ENCODE peak calls at places on chromosomes 4 and X, in five cellular contexts. D is activated naive CD4-positive, alpha-beta T cell treated with anti-CD3 and anti-CD28 coated beads for 36 hours; U is T-cell; K is NCI-H187; P is stimulated activated CD8-positive, alpha-beta memory T cell treated with anti-CD3 and anti-CD28 coated beads, Interleukin-4, amount 100 ng/mL, for 1 hour. V is an unnamed sample.

GRCh38 chrX:18935893-18936292 is 48.0 kb downstream of the PHKA2 start:
- DNase-seq in D (no peak), P (no peak), U (no peak), K (no peak), V (peak)

GRCh38 chrX:108312938-108313337 is 125.3 kb downstream of the COL4A6 start:
- DNase-seq in K (peak), P (no peak), D (no peak), U (no peak), V (peak)

GRCh38 chrX:12360991-12361598 is 222.8 kb downstream of the FRMPD4 start:
- DNase-seq in P (no peak), K (no peak), U (no peak), D (no peak), V (no peak)

GRCh38 chr4:149605601-149606378 is 209.9 kb downstream of the IQCM start:
- DNase-seq in K (no peak), U (no peak), D (no peak), P (no peak), V (no peak)

GRCh38 chr4:6960154-6960553 is 50.5 kb downstream of the TBC1D14 start:
- DNase-seq in U (no peak), D (no peak), P (no peak), K (no peak), V (no peak)

GRCh38 chr4:139935911-139936310 is 218.1 kb downstream of the MAML3 start:
- DNase-seq in K (no peak), D (no peak), U (no peak), P (no peak), V (no peak)

GRCh38 chr4:168854216-168854921 is 155.7 kb downstream of the CBR4 start:
- DNase-seq in D (no peak), U (no peak), P (no peak), K (no peak), V (no peak)

GRCh38 chr4:88143504-88143903 is 14.9 kb downstream of the ABCG2 start:
- DNase-seq in D (no peak), K (no peak), U (no peak), P (no peak), V (no peak)

GRCh38 chrX:41558531-41558930 is 111.4 kb downstream of the NYX start:
- DNase-seq in K (no peak), D (peak), U (no peak), P (no peak), V (no peak)

GRCh38 chr4:54945838-54946237 is 179.6 kb downstream of the KDR start:
- DNase-seq in P (no peak), U (no peak), K (no peak), D (peak), V (no peak)

GRCh38 chr4:38568768-38569167 is 95.2 kb upstream of the KLF3 start:
- DNase-seq in K (no peak), D (no peak), P (no peak), U (no peak), V (no peak)

GRCh38 chr4:142809559-142809958 is 36.5 kb downstream of the INPP4B start:
- DNase-seq in U (no peak), K (no peak), P (no peak), D (no peak), V (no peak)

GRCh38 chrX:124113799-124114600 is 152.5 kb downstream of the STAG2 start:
- DNase-seq in U (no peak), P (no peak), D (no peak), K (no peak), V (no peak)

GRCh38 chr4:116101321-116101720 is 984.1 kb downstream of the TRAM1L1 start:
- DNase-seq in P (no peak), K (no peak), D (no peak), U (no peak), V (no peak)

GRCh38 chr4:118962540-118962939 is 73.9 kb downstream of the SYNPO2 start:
- DNase-seq in K (no peak), U (no peak), D (no peak), P (no peak), V (no peak)

GRCh38 chr4:75653845-75654503 is 19.2 kb downstream of the G3BP2 start:
- DNase-seq in D (no peak), U (no peak), K (no peak), P (no peak), V (no peak)

GRCh38 chr4:150308824-150309472 is 230.7 kb downstream of the DCLK2 start:
- DNase-seq in U (no peak), P (no peak), K (no peak), D (peak), V (no peak)

GRCh38 chr4:101777431-101777830 is 13.1 kb upstream of the BANK1 start:
- DNase-seq in P (no peak), U (no peak), K (no peak), D (no peak), V (no peak)

GRCh38 chr4:174156239-174156826 is 127.1 kb downstream of the FBXO8 start:
- DNase-seq in D (no peak), U (no peak), P (no peak), K (no peak), V (no peak)

GRCh38 chr4:2805712-2806391 is 13.0 kb downstream of the SH3BP2 start:
- DNase-seq in P (no peak), U (no peak), D (no peak), K (no peak), V (peak)

GRCh38 chrX:110284159-110284558 is 33.7 kb downstream of the AMMECR1 start:
- DNase-seq in K (no peak), D (no peak), P (no peak), U (no peak), V (no peak)

GRCh38 chrX:9189286-9189685 is 155.4 kb upstream of the FAM9B start:
- DNase-seq in K (no peak), D (no peak), U (no peak), P (no peak), V (no peak)

GRCh38 chrX:75181721-75182120 is 25.6 kb upstream of the ABCB7 start:
- DNase-seq in K (no peak), P (no peak), U (no peak), D (no peak), V (no peak)

GRCh38 chrX:10939384-10939783 is 171.7 kb upstream of the HCCS start:
- DNase-seq in U (no peak), D (no peak), K (no peak), P (no peak), V (no peak)

GRCh38 chrX:65688403-65688881 is 21.0 kb downstream of the MSN start:
- DNase-seq in P (no peak), U (no peak), D (no peak), K (no peak), V (no peak)

GRCh38 chr4:6464842-6465588 is 7.4 kb downstream of the PPP2R2C start:
- DNase-seq in K (no peak), P (no peak), D (no peak), U (no peak), V (peak)

GRCh38 chr4:1053080-1053661 is 41.7 kb downstream of the FGFRL1 start:
- DNase-seq in P (no peak), U (no peak), K (no peak), D (no peak), V (peak)